ENCODE peak calls at places on chromosomes 11 and 22, in five cellular contexts. One of them, this sample, is unnamed.

GRCh38 chr11:3637201-3637600 is 4.6 kb downstream of the ART5 start:
- DNase-seq in psoas muscle: no peak
- DNase-seq in neural progenitor cell: no peak
- DNase-seq in memory B cell: no peak
- DNase-seq in stimulated activated naive B cell treated with anti-CD40 and anti-IgM and Interleukin-4, amounts not matched to agents 10 μg/mL and 1 μg/mL and 100 μg/mL, for 72 hours: no peak
- DNase-seq in this sample: no peak

GRCh38 chr11:12052676-12053605 is 44.5 kb upstream of the DKK3 start:
- DNase-seq in stimulated activated naive B cell treated with anti-CD40 and anti-IgM and Interleukin-4, amounts not matched to agents 10 μg/mL and 1 μg/mL and 100 μg/mL, for 72 hours: no peak
- DNase-seq in memory B cell: no peak
- DNase-seq in neural progenitor cell: no peak
- DNase-seq in psoas muscle: no peak
- DNase-seq in this sample: no peak

GRCh38 chr11:94128171-94128745 is 383 bp upstream of the PANX1 start:
- DNase-seq in stimulated activated naive B cell treated with anti-CD40 and anti-IgM and Interleukin-4, amounts not matched to agents 10 μg/mL and 1 μg/mL and 100 μg/mL, for 72 hours: peak; percentile 27
- DNase-seq in neural progenitor cell: no peak
- DNase-seq in memory B cell: no peak
- DNase-seq in psoas muscle: no peak
- DNase-seq in this sample: no peak

GRCh38 chr22:34812631-34813030 is 253.3 kb upstream of the ISX start:
- DNase-seq in memory B cell: no peak
- DNase-seq in psoas muscle: no peak
- DNase-seq in stimulated activated naive B cell treated with anti-CD40 and anti-IgM and Interleukin-4, amounts not matched to agents 10 μg/mL and 1 μg/mL and 100 μg/mL, for 72 hours: no peak
- DNase-seq in neural progenitor cell: no peak
- DNase-seq in this sample: no peak

GRCh38 chr11:119067371-119068222 is at the start of gene VPS11:
- DNase-seq in memory B cell: peak; percentile 88
- DNase-seq in neural progenitor cell: peak; percentile 98
- DNase-seq in stimulated activated naive B cell treated with anti-CD40 and anti-IgM and Interleukin-4, amounts not matched to agents 10 μg/mL and 1 μg/mL and 100 μg/mL, for 72 hours: peak; percentile 93
- DNase-seq in psoas muscle: peak; percentile 99
- DNase-seq in this sample: peak; percentile 93

GRCh38 chr22:45983797-45984196 is 6.8 kb upstream of the WNT7B start:
- DNase-seq in neural progenitor cell: no peak
- DNase-seq in memory B cell: no peak
- DNase-seq in stimulated activated naive B cell treated with anti-CD40 and anti-IgM and Interleukin-4, amounts not matched to agents 10 μg/mL and 1 μg/mL and 100 μg/mL, for 72 hours: no peak
- DNase-seq in psoas muscle: no peak
- DNase-seq in this sample: no peak

GRCh38 chr11:68709064-68709463 is 24.7 kb downstream of the GAL start:
- DNase-seq in stimulated activated naive B cell treated with anti-CD40 and anti-IgM and Interleukin-4, amounts not matched to agents 10 μg/mL and 1 μg/mL and 100 μg/mL, for 72 hours: no peak
- DNase-seq in psoas muscle: no peak
- DNase-seq in neural progenitor cell: no peak
- DNase-seq in memory B cell: no peak
- DNase-seq in this sample: no peak

GRCh38 chr11:17508816-17509215 is 32.2 kb upstream of the ABCC8 start:
- DNase-seq in memory B cell: no peak
- DNase-seq in stimulated activated naive B cell treated with anti-CD40 and anti-IgM and Interleukin-4, amounts not matched to agents 10 μg/mL and 1 μg/mL and 100 μg/mL, for 72 hours: no peak
- DNase-seq in neural progenitor cell: no peak
- DNase-seq in psoas muscle: no peak
- DNase-seq in this sample: no peak

GRCh38 chr11:15053201-15053685 is 20.1 kb upstream of the CALCB start:
- DNase-seq in stimulated activated naive B cell treated with anti-CD40 and anti-IgM and Interleukin-4, amounts not matched to agents 10 μg/mL and 1 μg/mL and 100 μg/mL, for 72 hours: no peak
- DNase-seq in neural progenitor cell: no peak
- DNase-seq in psoas muscle: no peak
- DNase-seq in memory B cell: no peak
- DNase-seq in this sample: no peak

GRCh38 chr22:37647928-37648327 is 8.5 kb downstream of the SH3BP1 start:
- DNase-seq in neural progenitor cell: no peak
- DNase-seq in psoas muscle: no peak
- DNase-seq in memory B cell: no peak
- DNase-seq in stimulated activated naive B cell treated with anti-CD40 and anti-IgM and Interleukin-4, amounts not matched to agents 10 μg/mL and 1 μg/mL and 100 μg/mL, for 72 hours: no peak
- DNase-seq in this sample: no peak

GRCh38 chr11:43988040-43988793 is 45.8 kb downstream of the C11orf96 start:
- DNase-seq in neural progenitor cell: no peak
- DNase-seq in psoas muscle: no peak
- DNase-seq in stimulated activated naive B cell treated with anti-CD40 and anti-IgM and Interleukin-4, amounts not matched to agents 10 μg/mL and 1 μg/mL and 100 μg/mL, for 72 hours: no peak
- DNase-seq in memory B cell: no peak
- DNase-seq in this sample: no peak

This sample was measured in activated CD4-positive, CD25-positive, alpha-beta regulatory T cell treated with anti-CD3 and anti-CD28 coated beads, Interleukin-2, amount 50 U/mL, for 16 hours.